ENCODE peak calls at places on chromosomes 3 and 15, in six cellular contexts. A, R, L, U, Z and N are unnamed samples.

GRCh38 chr15:72196409-72197044 is 1.1 kb downstream of the GRAMD2A start:
- DNase-seq in A (no peak), R (no peak), L (no peak), U (no peak), Z (no peak), N (no peak)

GRCh38 chr3:71542548-71543370 is 40.8 kb downstream of the FOXP1 start:
- DNase-seq in A (no peak), R (peak), L (no peak), U (no peak), Z (no peak), N (peak)

GRCh38 chr15:76150971-76151598 is 91.3 kb downstream of the TMEM266 start:
- DNase-seq in A (peak), R (peak), L (peak), U (peak), Z (peak), N (peak)

GRCh38 chr15:53448215-53449001 is 311.1 kb downstream of the WDR72 start:
- DNase-seq in A (peak), R (no peak), L (no peak), U (no peak), Z (no peak), N (peak)

GRCh38 chr3:183370391-183370790 is 58.0 kb downstream of the MCF2L2 start:
- DNase-seq in A (no peak), R (no peak), L (no peak), U (no peak), Z (no peak), N (no peak)

GRCh38 chr15:76204916-76205460 is 106.3 kb downstream of the ETFA start:
- DNase-seq in A (no peak), R (no peak), L (no peak), U (no peak), Z (no peak), N (no peak)

GRCh38 chr15:89500397-89501270 is 4.3 kb upstream of the RHCG start:
- DNase-seq in A (no peak), R (no peak), L (no peak), U (no peak), Z (no peak), N (no peak)

GRCh38 chr15:63938486-63939061 is 104.8 kb upstream of the HERC1 start:
- DNase-seq in A (no peak), R (no peak), L (peak), U (no peak), Z (peak), N (no peak)

GRCh38 chr3:122578110-122578740 is 775 bp downstream of the PARP15 start:
- DNase-seq in A (no peak), R (no peak), L (no peak), U (no peak), Z (no peak), N (no peak)